ENCODE peak calls at places on chromosomes 3 and 15, in six cellular contexts. E is fibroblast of the conjunctiva; I is activated CD4-positive, alpha-beta T cell treated with anti-CD3 and anti-CD28 coated beads, Interleukin-2, amount 50 U/mL, for 24 hours; R is GM12865; U is SHP77; S is body of pancreas. M is an unnamed sample.

GRCh38 chr3:52193059-52193458 is 4.9 kb upstream of the ALAS1 start:
- DNase-seq in R (no peak), U (peak), S (no peak), E (peak), I (no peak), M (no peak)

GRCh38 chr3:42572278-42572677 is 9.5 kb downstream of the SEC22C start:
- DNase-seq in U (peak), I (no peak), E (peak), R (peak), S (peak), M (no peak)

GRCh38 chr3:78277793-78278192 is 1237.9 kb downstream of the ROBO2 start:
- DNase-seq in S (no peak), U (no peak), E (no peak), I (no peak), R (peak), M (no peak)

GRCh38 chr15:83930392-83930791 is 276.5 kb downstream of the ADAMTSL3 start:
- DNase-seq in S (no peak), R (no peak), E (no peak), U (no peak), I (no peak), M (no peak)

GRCh38 chr3:126350502-126351085 is 6.6 kb downstream of the KLF15 start:
- DNase-seq in E (no peak), U (no peak), I (no peak), R (no peak), S (peak), M (no peak)

GRCh38 chr15:81945014-81945615 is 100.7 kb downstream of the MEX3B start:
- DNase-seq in U (no peak), R (no peak), I (no peak), S (no peak), E (no peak), M (no peak)

GRCh38 chr15:68276668-68277067 is 877 bp upstream of the FEM1B start:
- DNase-seq in I (no peak), U (no peak), R (no peak), E (no peak), S (no peak), M (no peak)

GRCh38 chr3:143707848-143708247 is 140.4 kb downstream of the SLC9A9 start:
- DNase-seq in I (no peak), R (no peak), U (no peak), E (no peak), S (no peak), M (no peak)

GRCh38 chr3:15499536-15499935 is 22.0 kb downstream of the COLQ start:
- DNase-seq in R (no peak), S (no peak), I (no peak), U (no peak), E (no peak), M (no peak)

GRCh38 chr3:112642912-112643506 is 2.1 kb upstream of the CCDC80 start:
- DNase-seq in I (peak), S (peak), R (peak), E (peak), U (peak), M (peak)

GRCh38 chr3:63494646-63495045 is 157.8 kb upstream of the SNTN start:
- DNase-seq in E (no peak), I (no peak), U (no peak), S (no peak), R (no peak), M (no peak)

GRCh38 chr3:58938057-58938456 is 111.8 kb downstream of the CFAP20DC start:
- DNase-seq in S (no peak), I (no peak), U (no peak), R (no peak), E (no peak), M (no peak)

GRCh38 chr3:109643590-109643989 is 306.2 kb upstream of the DPPA4 start:
- DNase-seq in E (peak), U (no peak), I (no peak), S (no peak), R (no peak), M (no peak)

M was measured in ureter.